ENCODE peak calls at places on chromosomes 13 and 19, in four cellular contexts. B, Z, A and X are unnamed samples.

GRCh38 chr19:14544977-14545715 is 15.8 kb downstream of the TECR start:
- DNase-seq in B (no peak), Z (no peak), A (no peak), X (no peak)

GRCh38 chr19:43425567-43426392 is 11.1 kb downstream of the TEX101 start:
- DNase-seq in Z (peak), A (peak), B (no peak), X (no peak)

GRCh38 chr13:112781881-112782361 is 92.1 kb downstream of the ATP11A start:
- DNase-seq in A (no peak), Z (peak), B (peak), X (no peak)

GRCh38 chr19:29717051-29717450 is 2.0 kb upstream of the C19orf12 start:
- DNase-seq in B (no peak), Z (no peak), A (no peak), X (no peak)

GRCh38 chr19:5624154-5624663 is 1.3 kb downstream of the SAFB start:
- DNase-seq in A (peak), Z (peak), B (no peak), X (no peak)

GRCh38 chr13:24716011-24716410 is 35.8 kb downstream of the ATP12A start:
- DNase-seq in B (no peak), A (no peak), Z (no peak), X (no peak)

GRCh38 chr19:30679789-30680188 is 307.6 kb downstream of the ZNF536 start:
- DNase-seq in Z (no peak), B (no peak), A (no peak), X (no peak)

GRCh38 chr13:48624016-48624415 is 29.7 kb upstream of the CYSLTR2 start:
- DNase-seq in A (no peak), Z (no peak), B (no peak), X (no peak)

GRCh38 chr13:114310961-114311360 is 3.3 kb upstream of the CHAMP1 start:
- DNase-seq in A (peak), B (no peak), Z (no peak), X (no peak)

GRCh38 chr19:8081569-8082550 is 29.3 kb downstream of the CCL25 start:
- DNase-seq in Z (no peak), A (no peak), B (no peak), X (no peak)

GRCh38 chr13:113020323-113021080 is 51.5 kb downstream of the MCF2L start:
- DNase-seq in A (no peak), Z (no peak), B (no peak), X (no peak)

GRCh38 chr19:16376241-16376640 is 51.6 kb downstream of the KLF2 start:
- DNase-seq in Z (no peak), A (no peak), B (no peak), X (no peak)

DNA sequence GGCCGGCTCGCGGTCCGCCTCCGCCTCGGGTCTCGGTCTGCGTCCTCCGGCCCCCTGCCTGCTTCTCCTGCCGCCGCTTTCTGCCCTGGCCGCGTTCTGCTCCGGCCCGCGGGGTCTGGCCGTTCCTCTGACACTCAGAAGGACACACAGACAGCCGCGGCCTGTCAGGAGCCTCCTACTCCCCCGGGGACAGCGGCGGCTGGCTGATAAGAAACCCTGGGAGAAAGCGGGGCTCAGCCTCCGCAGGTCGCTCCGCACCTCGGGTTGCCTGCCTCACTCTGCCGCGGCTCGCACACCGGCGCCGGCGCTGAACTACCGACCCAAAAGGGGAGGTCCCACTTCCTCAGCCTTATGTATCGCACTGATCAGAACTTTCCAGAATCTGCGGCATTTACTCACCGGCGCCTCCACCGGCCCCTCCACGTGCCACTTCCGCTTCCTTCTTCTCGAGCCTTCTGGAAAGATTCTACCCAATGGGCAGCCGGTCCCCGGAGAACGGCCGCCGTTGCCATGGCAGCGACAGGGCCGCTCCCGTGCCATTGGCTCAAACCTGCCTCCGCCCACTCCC is at the start of gene HSPH1:
- DNase-seq in A (peak), B (peak), Z (peak), X (peak)
- TF ChIP-seq CTCF in A (peak), B (peak), Z (no peak), X (no peak)

GRCh38 chr13:23715762-23716235 is 145.6 kb downstream of the TNFRSF19 start:
- DNase-seq in A (no peak), B (no peak), Z (peak), X (peak)
- TF ChIP-seq CTCF in A (peak), B (peak), Z (peak), X (no peak)

DNA sequence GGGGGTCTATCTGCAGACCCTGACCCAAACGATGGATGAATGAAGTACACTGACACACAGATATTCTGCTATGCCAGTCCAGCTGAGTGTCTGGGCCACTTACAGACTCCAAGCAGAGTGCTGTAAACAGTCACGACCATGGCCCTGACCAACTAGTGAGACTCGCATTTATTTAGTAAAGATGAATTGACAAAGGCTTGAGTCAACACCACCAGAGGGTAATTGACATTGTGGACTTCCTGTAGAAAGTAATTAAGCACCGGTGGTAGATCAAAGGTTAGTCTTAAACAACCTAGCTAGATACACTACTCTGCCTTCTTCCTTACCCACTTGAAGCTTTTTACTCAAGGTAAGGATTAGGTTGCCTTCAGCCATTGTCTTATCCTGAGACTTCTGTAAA is 63.4 kb upstream of the KPNA3 start:
- DNase-seq in A (no peak), Z (no peak), B (no peak), X (no peak)
- TF ChIP-seq CTCF in A (no peak), Z (no peak), B (no peak), X (no peak)

GRCh38 chr19:3984908-3985642 is at the start of gene EEF2:
- DNase-seq in B (peak), Z (peak), A (peak), X (peak)
- TF ChIP-seq CTCF in B (no peak), Z (no peak), A (no peak), X (no peak)

DNA sequence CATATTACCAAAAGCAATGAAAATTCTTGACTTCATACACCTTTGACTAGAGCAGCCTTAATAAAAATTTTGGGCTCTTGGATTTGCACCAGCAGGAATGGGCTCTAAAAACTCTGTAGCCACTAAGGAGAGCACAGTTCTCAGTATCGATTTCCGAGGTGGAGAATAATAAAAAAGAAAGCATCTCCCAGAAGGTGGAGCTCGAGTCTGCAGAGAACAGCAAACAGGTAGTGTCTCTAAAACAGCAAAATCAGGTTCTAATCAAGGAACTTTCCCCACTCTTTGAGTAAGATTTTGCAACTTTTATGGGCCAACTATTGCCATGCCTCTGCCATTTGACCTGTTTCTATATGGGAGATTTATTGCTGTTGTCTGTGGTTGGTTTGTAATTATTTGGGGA is 258.7 kb upstream of the GPC6 start:
- DNase-seq in Z (no peak), B (no peak), A (peak), X (no peak)
- TF ChIP-seq CTCF in Z (no peak), B (peak), A (peak), X (no peak)

GRCh38 chr19:6734096-6734696 is 3.2 kb downstream of the GPR108 start:
- DNase-seq in A (no peak), B (no peak), Z (no peak), X (no peak)

GRCh38 chr19:6731822-6732221 is 5.6 kb downstream of the GPR108 start:
- DNase-seq in A (no peak), B (no peak), Z (no peak), X (no peak)

GRCh38 chr19:6735181-6735891 is 2.0 kb downstream of the GPR108 start:
- DNase-seq in B (no peak), A (no peak), Z (no peak), X (no peak)

GRCh38 chr19:6732803-6733337 is 4.5 kb downstream of the GPR108 start:
- DNase-seq in A (no peak), B (no peak), Z (no peak), X (no peak)

GRCh38 chr19:6733338-6734095 is 3.9 kb downstream of the GPR108 start:
- DNase-seq in Z (no peak), A (no peak), B (no peak), X (no peak)
- TF ChIP-seq CTCF in Z (no peak), A (peak), B (peak), X (no peak)

GRCh38 chr19:49812452-49812996 is 568 bp downstream of the FUZ start:
- DNase-seq in B (no peak), Z (no peak), A (no peak), X (no peak)

GRCh38 chr19:49809987-49810389 is 3.1 kb downstream of the FUZ start:
- DNase-seq in B (no peak), Z (no peak), A (no peak), X (no peak)

GRCh38 chr19:49811328-49811727 is 1.8 kb downstream of the FUZ start:
- DNase-seq in B (no peak), Z (no peak), A (no peak), X (no peak)

GRCh38 chr19:49814010-49814409 is 918 bp upstream of the FUZ start:
- DNase-seq in A (no peak), B (no peak), Z (no peak), X (no peak)

GRCh38 chr19:49812997-49813861 is at the start of gene FUZ:
- DNase-seq in Z (peak), A (peak), B (peak), X (peak)
- TF ChIP-seq CTCF in Z (no peak), A (peak), B (peak), X (no peak)

DNA sequence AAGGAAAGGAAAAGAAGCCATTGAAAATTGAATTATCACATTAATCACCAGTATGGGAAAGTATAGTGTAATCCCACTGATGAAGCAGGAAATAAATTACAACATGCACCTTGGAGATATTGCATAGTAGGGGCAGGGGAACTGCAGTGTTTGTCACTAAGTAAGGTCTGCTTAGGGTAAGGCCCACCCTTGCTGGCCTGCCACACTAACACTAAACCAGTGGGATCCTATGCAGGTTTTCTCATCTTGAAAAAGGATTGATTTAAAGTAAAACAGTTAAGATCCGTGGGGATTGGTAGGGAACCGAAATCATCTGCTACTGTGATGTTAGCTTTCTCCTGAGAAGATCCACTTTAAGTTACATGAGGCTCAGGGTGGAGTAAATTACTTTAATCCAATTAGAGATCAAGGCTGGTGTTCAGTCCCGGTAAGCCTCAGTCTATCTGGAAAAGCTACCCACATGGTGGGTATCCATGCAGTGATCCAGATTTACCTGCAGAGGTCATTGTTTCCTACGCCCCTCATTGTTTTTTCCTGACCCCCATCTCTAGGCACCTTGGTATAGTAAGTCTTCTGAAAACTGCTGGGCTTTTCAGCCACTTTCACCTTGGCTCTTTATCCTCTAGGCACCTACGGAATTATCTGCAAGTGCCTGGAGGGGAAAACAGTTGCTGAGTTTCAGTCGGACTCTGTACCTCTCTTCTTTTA is 1014.9 kb upstream of the ATXN8OS start:
- DNase-seq in A (no peak), B (no peak), Z (no peak), X (no peak)
- TF ChIP-seq CTCF in A (no peak), B (no peak), Z (no peak), X (no peak)